ENCODE peak calls at places on chromosomes 1 and 21, in seven cellular contexts. F is activated CD8-positive, alpha-beta memory T cell treated with anti-CD3 and anti-CD28 coated beads, Interleukin-2, amount 50 U/mL, for 48 hours; K is activated T-helper 1 cell treated with anti-CD3 and anti-CD28 coated beads, Interleukin-2, amount 50 U/mL, for 16 hours; R is activated effector memory CD4-positive, alpha-beta T cell treated with anti-CD3 and anti-CD28 coated beads, Interleukin-2, amount 50 U/mL, for 16 hours; H is astrocyte of the spinal cord; M is occipital lobe; J is right lobe of liver. W is an unnamed sample.

GRCh38 chr1:63813829-63814277 is 40.0 kb downstream of the ROR1 start:
- DNase-seq in F (no peak), M (no peak), R (no peak), K (no peak), J (no peak), H (peak; percentile 67), W (peak; percentile 57)

GRCh38 chr1:90162216-90162615 is 167.3 kb downstream of the ZNF326 start:
- DNase-seq in R (no peak), K (no peak), J (no peak), H (no peak), F (no peak), M (no peak), W (no peak)

GRCh38 chr1:227947425-227947677 is 381 bp downstream of the WNT9A start:
- DNase-seq in K (no peak), H (peak; percentile 5), M (no peak), R (no peak), J (no peak), F (peak; percentile 56), W (peak; percentile 42)

GRCh38 chr1:110948038-110948810 is 15.5 kb downstream of the LRIF1 start:
- DNase-seq in F (no peak), R (no peak), K (no peak), M (no peak), H (peak; percentile 26), J (no peak), W (no peak)

GRCh38 chr1:203172184-203173115 is 3.2 kb downstream of the MYBPH start:
- DNase-seq in F (peak; percentile 76), H (peak; percentile 37), K (no peak), J (peak; percentile 74), R (peak; percentile 73), M (no peak), W (peak; percentile 79)

GRCh38 chr21:35201799-35202198 is 152.7 kb upstream of the RUNX1 start:
- DNase-seq in M (no peak), R (no peak), J (no peak), F (no peak), K (no peak), H (no peak), W (no peak)

GRCh38 chr21:34995979-34996303 is 53.2 kb downstream of the RUNX1 start:
- DNase-seq in H (no peak), K (no peak), F (no peak), R (no peak), M (no peak), J (no peak), W (no peak)

GRCh38 chr1:151773698-151774097 is 10.4 kb upstream of the MRPL9 start:
- DNase-seq in R (no peak), J (no peak), M (no peak), F (no peak), H (peak; percentile 35), K (no peak), W (no peak)

GRCh38 chr1:74368335-74368734 is 133.1 kb downstream of the TNNI3K start:
- DNase-seq in J (no peak), H (no peak), M (no peak), K (no peak), R (no peak), F (no peak), W (no peak)

W was measured in dermis blood vessel endothelial cell.